ENCODE peak calls at places on chromosomes 16 and 17, in nine cellular contexts. One of them, this sample, is unnamed.

GRCh38 chr16:47461598-47462266 is 601 bp downstream of the PHKB start:
- DNase-seq in NCI-H1092: no peak
- DNase-seq in EL: peak; percentile 48
- DNase-seq in NCI-H1417: no peak
- DNase-seq in stimulated activated CD4-positive, alpha-beta T cell treated with anti-CD3 and anti-CD28 coated beads, Interleukin-12 subunit alpha, Interleukin-12 subunit beta, amount 100 ng/mL, for 4 hours: peak; percentile 8
- DNase-seq in GM13976: peak; percentile 41
- DNase-seq in mesothelial cell of epicardium: no peak
- DNase-seq in anterior cingulate cortex: no peak
- DNase-seq in germinal center: peak; percentile 28
- DNase-seq in this sample: peak; percentile 9

GRCh38 chr16:77588389-77588788 is 133.9 kb upstream of the NUDT7 start:
- DNase-seq in NCI-H1092: no peak
- DNase-seq in EL: no peak
- DNase-seq in NCI-H1417: no peak
- DNase-seq in stimulated activated CD4-positive, alpha-beta T cell treated with anti-CD3 and anti-CD28 coated beads, Interleukin-12 subunit alpha, Interleukin-12 subunit beta, amount 100 ng/mL, for 4 hours: no peak
- DNase-seq in GM13976: no peak
- DNase-seq in mesothelial cell of epicardium: no peak
- DNase-seq in anterior cingulate cortex: no peak
- DNase-seq in germinal center: no peak
- DNase-seq in this sample: no peak

GRCh38 chr17:18860161-18860972 is 2.4 kb downstream of the PRPSAP2 start:
- DNase-seq in NCI-H1092: no peak
- DNase-seq in EL: no peak
- DNase-seq in NCI-H1417: no peak
- DNase-seq in stimulated activated CD4-positive, alpha-beta T cell treated with anti-CD3 and anti-CD28 coated beads, Interleukin-12 subunit alpha, Interleukin-12 subunit beta, amount 100 ng/mL, for 4 hours: no peak
- DNase-seq in GM13976: peak; percentile 84
- DNase-seq in mesothelial cell of epicardium: no peak
- DNase-seq in anterior cingulate cortex: no peak
- DNase-seq in germinal center: no peak
- DNase-seq in this sample: no peak

GRCh38 chr16:55661842-55662479 is 6.2 kb downstream of the SLC6A2 start:
- DNase-seq in NCI-H1092: no peak
- DNase-seq in EL: peak; percentile 80
- DNase-seq in NCI-H1417: no peak
- DNase-seq in stimulated activated CD4-positive, alpha-beta T cell treated with anti-CD3 and anti-CD28 coated beads, Interleukin-12 subunit alpha, Interleukin-12 subunit beta, amount 100 ng/mL, for 4 hours: no peak
- DNase-seq in GM13976: no peak
- DNase-seq in mesothelial cell of epicardium: no peak
- DNase-seq in anterior cingulate cortex: peak; percentile 7
- DNase-seq in germinal center: no peak
- DNase-seq in this sample: no peak

GRCh38 chr17:64441772-64442549 is 7.0 kb upstream of the MILR1 start:
- DNase-seq in NCI-H1092: no peak
- DNase-seq in EL: no peak
- DNase-seq in NCI-H1417: no peak
- DNase-seq in stimulated activated CD4-positive, alpha-beta T cell treated with anti-CD3 and anti-CD28 coated beads, Interleukin-12 subunit alpha, Interleukin-12 subunit beta, amount 100 ng/mL, for 4 hours: no peak
- DNase-seq in GM13976: no peak
- DNase-seq in mesothelial cell of epicardium: no peak
- DNase-seq in anterior cingulate cortex: peak; percentile 3
- DNase-seq in germinal center: no peak
- DNase-seq in this sample: peak; percentile 16

GRCh38 chr17:32827227-32827626 is 49.7 kb downstream of the MYO1D start:
- DNase-seq in NCI-H1092: no peak
- DNase-seq in EL: no peak
- DNase-seq in NCI-H1417: no peak
- DNase-seq in stimulated activated CD4-positive, alpha-beta T cell treated with anti-CD3 and anti-CD28 coated beads, Interleukin-12 subunit alpha, Interleukin-12 subunit beta, amount 100 ng/mL, for 4 hours: no peak
- DNase-seq in GM13976: no peak
- DNase-seq in mesothelial cell of epicardium: no peak
- DNase-seq in anterior cingulate cortex: no peak
- DNase-seq in germinal center: no peak
- DNase-seq in this sample: no peak

GRCh38 chr16:66720766-66721165 is 24.2 kb upstream of the CMTM4 start:
- DNase-seq in NCI-H1092: no peak
- DNase-seq in EL: peak; percentile 28
- DNase-seq in NCI-H1417: no peak
- DNase-seq in stimulated activated CD4-positive, alpha-beta T cell treated with anti-CD3 and anti-CD28 coated beads, Interleukin-12 subunit alpha, Interleukin-12 subunit beta, amount 100 ng/mL, for 4 hours: no peak
- DNase-seq in GM13976: no peak
- DNase-seq in mesothelial cell of epicardium: no peak
- DNase-seq in anterior cingulate cortex: no peak
- DNase-seq in germinal center: no peak
- DNase-seq in this sample: no peak

GRCh38 chr17:34386925-34387550 is 24.0 kb upstream of the CCL1 start:
- DNase-seq in NCI-H1092: no peak
- DNase-seq in EL: peak; percentile 45
- DNase-seq in NCI-H1417: no peak
- DNase-seq in stimulated activated CD4-positive, alpha-beta T cell treated with anti-CD3 and anti-CD28 coated beads, Interleukin-12 subunit alpha, Interleukin-12 subunit beta, amount 100 ng/mL, for 4 hours: no peak
- DNase-seq in GM13976: no peak
- DNase-seq in mesothelial cell of epicardium: no peak
- DNase-seq in anterior cingulate cortex: no peak
- DNase-seq in germinal center: no peak
- DNase-seq in this sample: no peak

GRCh38 chr17:64547354-64547753 is 40.6 kb downstream of the CEP95 start:
- DNase-seq in NCI-H1092: no peak
- DNase-seq in EL: no peak
- DNase-seq in NCI-H1417: no peak
- DNase-seq in stimulated activated CD4-positive, alpha-beta T cell treated with anti-CD3 and anti-CD28 coated beads, Interleukin-12 subunit alpha, Interleukin-12 subunit beta, amount 100 ng/mL, for 4 hours: no peak
- DNase-seq in GM13976: no peak
- DNase-seq in mesothelial cell of epicardium: no peak
- DNase-seq in anterior cingulate cortex: no peak
- DNase-seq in germinal center: no peak
- DNase-seq in this sample: no peak

GRCh38 chr17:8884336-8884990 is 17.0 kb upstream of the PIK3R6 start:
- DNase-seq in NCI-H1092: no peak
- DNase-seq in EL: no peak
- DNase-seq in NCI-H1417: no peak
- DNase-seq in stimulated activated CD4-positive, alpha-beta T cell treated with anti-CD3 and anti-CD28 coated beads, Interleukin-12 subunit alpha, Interleukin-12 subunit beta, amount 100 ng/mL, for 4 hours: no peak
- DNase-seq in GM13976: no peak
- DNase-seq in mesothelial cell of epicardium: no peak
- DNase-seq in anterior cingulate cortex: no peak
- DNase-seq in germinal center: no peak
- DNase-seq in this sample: no peak

GRCh38 chr16:19316846-19317245 is 31.3 kb downstream of the CLEC19A start:
- DNase-seq in NCI-H1092: no peak
- DNase-seq in EL: no peak
- DNase-seq in NCI-H1417: no peak
- DNase-seq in stimulated activated CD4-positive, alpha-beta T cell treated with anti-CD3 and anti-CD28 coated beads, Interleukin-12 subunit alpha, Interleukin-12 subunit beta, amount 100 ng/mL, for 4 hours: no peak
- DNase-seq in GM13976: no peak
- DNase-seq in mesothelial cell of epicardium: no peak
- DNase-seq in anterior cingulate cortex: no peak
- DNase-seq in germinal center: no peak
- DNase-seq in this sample: no peak

GRCh38 chr16:88653101-88653500 is 2.2 kb upstream of the CYBA start:
- DNase-seq in NCI-H1092: no peak
- DNase-seq in EL: no peak
- DNase-seq in NCI-H1417: no peak
- DNase-seq in stimulated activated CD4-positive, alpha-beta T cell treated with anti-CD3 and anti-CD28 coated beads, Interleukin-12 subunit alpha, Interleukin-12 subunit beta, amount 100 ng/mL, for 4 hours: no peak
- DNase-seq in GM13976: no peak
- DNase-seq in mesothelial cell of epicardium: no peak
- DNase-seq in anterior cingulate cortex: no peak
- DNase-seq in germinal center: no peak
- DNase-seq in this sample: no peak

GRCh38 chr17:39757931-39758873 is 20.5 kb downstream of the GRB7 start:
- DNase-seq in NCI-H1092: no peak
- DNase-seq in EL: no peak
- DNase-seq in NCI-H1417: no peak
- DNase-seq in stimulated activated CD4-positive, alpha-beta T cell treated with anti-CD3 and anti-CD28 coated beads, Interleukin-12 subunit alpha, Interleukin-12 subunit beta, amount 100 ng/mL, for 4 hours: no peak
- DNase-seq in GM13976: peak; percentile 61
- DNase-seq in mesothelial cell of epicardium: no peak
- DNase-seq in anterior cingulate cortex: no peak
- DNase-seq in germinal center: no peak
- DNase-seq in this sample: no peak

GRCh38 chr17:16407911-16408588 is 7.3 kb upstream of the TRPV2 start:
- DNase-seq in NCI-H1092: peak; percentile 2
- DNase-seq in EL: peak; percentile 55
- DNase-seq in NCI-H1417: peak; percentile 29
- DNase-seq in stimulated activated CD4-positive, alpha-beta T cell treated with anti-CD3 and anti-CD28 coated beads, Interleukin-12 subunit alpha, Interleukin-12 subunit beta, amount 100 ng/mL, for 4 hours: no peak
- DNase-seq in GM13976: peak; percentile 89
- DNase-seq in mesothelial cell of epicardium: peak; percentile 66
- DNase-seq in anterior cingulate cortex: no peak
- DNase-seq in germinal center: no peak
- DNase-seq in this sample: peak; percentile 39

GRCh38 chr17:61551255-61551742 is 39.7 kb downstream of the NACA2 start:
- DNase-seq in NCI-H1092: no peak
- DNase-seq in EL: peak; percentile 60
- DNase-seq in NCI-H1417: peak; percentile 26
- DNase-seq in stimulated activated CD4-positive, alpha-beta T cell treated with anti-CD3 and anti-CD28 coated beads, Interleukin-12 subunit alpha, Interleukin-12 subunit beta, amount 100 ng/mL, for 4 hours: no peak
- DNase-seq in GM13976: peak; percentile 53
- DNase-seq in mesothelial cell of epicardium: no peak
- DNase-seq in anterior cingulate cortex: no peak
- DNase-seq in germinal center: peak; percentile 26
- DNase-seq in this sample: no peak

GRCh38 chr17:80252871-80253270 is 7.8 kb upstream of the RNF213 start:
- DNase-seq in NCI-H1092: peak; percentile 34
- DNase-seq in EL: no peak
- DNase-seq in NCI-H1417: peak; percentile 26
- DNase-seq in stimulated activated CD4-positive, alpha-beta T cell treated with anti-CD3 and anti-CD28 coated beads, Interleukin-12 subunit alpha, Interleukin-12 subunit beta, amount 100 ng/mL, for 4 hours: peak; percentile 81
- DNase-seq in GM13976: peak; percentile 86
- DNase-seq in mesothelial cell of epicardium: no peak
- DNase-seq in anterior cingulate cortex: no peak
- DNase-seq in germinal center: peak; percentile 80
- DNase-seq in this sample: no peak

GRCh38 chr17:21390294-21390693 is 14.1 kb downstream of the KCNJ12 start:
- DNase-seq in NCI-H1092: no peak
- DNase-seq in EL: no peak
- DNase-seq in NCI-H1417: no peak
- DNase-seq in stimulated activated CD4-positive, alpha-beta T cell treated with anti-CD3 and anti-CD28 coated beads, Interleukin-12 subunit alpha, Interleukin-12 subunit beta, amount 100 ng/mL, for 4 hours: no peak
- DNase-seq in GM13976: no peak
- DNase-seq in mesothelial cell of epicardium: no peak
- DNase-seq in anterior cingulate cortex: no peak
- DNase-seq in germinal center: no peak
- DNase-seq in this sample: no peak

GRCh38 chr17:77995146-77995852 is 36.8 kb downstream of the TNRC6C start:
- DNase-seq in NCI-H1092: no peak
- DNase-seq in EL: no peak
- DNase-seq in NCI-H1417: no peak
- DNase-seq in stimulated activated CD4-positive, alpha-beta T cell treated with anti-CD3 and anti-CD28 coated beads, Interleukin-12 subunit alpha, Interleukin-12 subunit beta, amount 100 ng/mL, for 4 hours: peak; percentile 8
- DNase-seq in GM13976: no peak
- DNase-seq in mesothelial cell of epicardium: no peak
- DNase-seq in anterior cingulate cortex: no peak
- DNase-seq in germinal center: no peak
- DNase-seq in this sample: peak; percentile 36

GRCh38 chr17:82272495-82273326 is 789 bp downstream of the CSNK1D start:
- DNase-seq in NCI-H1092: peak; percentile 44
- DNase-seq in EL: no peak
- DNase-seq in NCI-H1417: peak; percentile 53
- DNase-seq in stimulated activated CD4-positive, alpha-beta T cell treated with anti-CD3 and anti-CD28 coated beads, Interleukin-12 subunit alpha, Interleukin-12 subunit beta, amount 100 ng/mL, for 4 hours: peak; percentile 35
- DNase-seq in GM13976: peak; percentile 76
- DNase-seq in mesothelial cell of epicardium: peak; percentile 36
- DNase-seq in anterior cingulate cortex: no peak
- DNase-seq in germinal center: peak; percentile 65
- DNase-seq in this sample: no peak

GRCh38 chr17:82216301-82217119 is 3.9 kb upstream of the CCDC57 start:
- DNase-seq in NCI-H1092: no peak
- DNase-seq in EL: peak; percentile 95
- DNase-seq in NCI-H1417: no peak
- DNase-seq in stimulated activated CD4-positive, alpha-beta T cell treated with anti-CD3 and anti-CD28 coated beads, Interleukin-12 subunit alpha, Interleukin-12 subunit beta, amount 100 ng/mL, for 4 hours: no peak
- DNase-seq in GM13976: peak; percentile 73
- DNase-seq in mesothelial cell of epicardium: no peak
- DNase-seq in anterior cingulate cortex: peak; percentile 34
- DNase-seq in germinal center: peak; percentile 57
- DNase-seq in this sample: no peak

GRCh38 chr16:53266156-53266555 is 168.1 kb upstream of the RBL2 start:
- DNase-seq in NCI-H1092: no peak
- DNase-seq in EL: peak; percentile 9
- DNase-seq in NCI-H1417: no peak
- DNase-seq in stimulated activated CD4-positive, alpha-beta T cell treated with anti-CD3 and anti-CD28 coated beads, Interleukin-12 subunit alpha, Interleukin-12 subunit beta, amount 100 ng/mL, for 4 hours: no peak
- DNase-seq in GM13976: no peak
- DNase-seq in mesothelial cell of epicardium: no peak
- DNase-seq in anterior cingulate cortex: no peak
- DNase-seq in germinal center: no peak
- DNase-seq in this sample: no peak

GRCh38 chr17:69460963-69461922 is 46.7 kb downstream of the MAP2K6 start:
- DNase-seq in NCI-H1092: no peak
- DNase-seq in EL: no peak
- DNase-seq in NCI-H1417: no peak
- DNase-seq in stimulated activated CD4-positive, alpha-beta T cell treated with anti-CD3 and anti-CD28 coated beads, Interleukin-12 subunit alpha, Interleukin-12 subunit beta, amount 100 ng/mL, for 4 hours: no peak
- DNase-seq in GM13976: no peak
- DNase-seq in mesothelial cell of epicardium: no peak
- DNase-seq in anterior cingulate cortex: no peak
- DNase-seq in germinal center: no peak
- DNase-seq in this sample: peak; percentile 85